ENCODE peak calls at places on chromosome 4, in five cellular contexts. U, T, C, F and D are unnamed samples.

GRCh38 chr4:22514001-22514400 is 1.9 kb downstream of the ADGRA3 start:
- DNase-seq in F (no peak), T (no peak), U (no peak), C (no peak), D (no peak)

GRCh38 chr4:108783666-108784463 is 21.0 kb upstream of the ETNPPL start:
- DNase-seq in F (no peak), T (no peak), C (no peak), U (no peak), D (no peak)

GRCh38 chr4:121829511-121829910 is 5.8 kb upstream of the CCNA2 start:
- DNase-seq in U (no peak), F (no peak), T (no peak), C (no peak), D (no peak)

GRCh38 chr4:3108211-3108610 is 33.7 kb downstream of the HTT start:
- DNase-seq in T (no peak), U (no peak), C (no peak), F (no peak), D (no peak)

GRCh38 chr4:128565565-128566186 is 243.8 kb upstream of the JADE1 start:
- DNase-seq in F (peak; percentile 70), T (peak; percentile 83), C (no peak), U (peak; percentile 51), D (no peak)

GRCh38 chr4:1309261-1310010 is 19.7 kb downstream of the MAEA start:
- DNase-seq in T (peak; percentile 99), U (peak; percentile 32), C (peak; percentile 55), F (peak; percentile 96), D (no peak)

GRCh38 chr4:70778888-70779422 is 57.2 kb downstream of the RUFY3 start:
- DNase-seq in U (no peak), F (no peak), C (no peak), T (no peak), D (no peak)

GRCh38 chr4:113278324-113278934 is 229.0 kb downstream of the ANK2 start:
- DNase-seq in U (peak; percentile 44), C (no peak), T (peak; percentile 80), F (peak; percentile 80), D (peak; percentile 20)

GRCh38 chr4:167424338-167425256 is 190.3 kb upstream of the SPOCK3 start:
- DNase-seq in T (no peak), F (no peak), C (no peak), U (no peak), D (no peak)

GRCh38 chr4:184614509-184614908 is 34.7 kb downstream of the CASP3 start:
- DNase-seq in T (no peak), C (no peak), F (no peak), U (no peak), D (no peak)

GRCh38 chr4:154082760-154083530 is 294.1 kb upstream of the SFRP2 start:
- DNase-seq in T (peak; percentile 80), U (no peak), C (no peak), F (peak; percentile 20), D (no peak)

GRCh38 chr4:78768447-78769177 is 7.5 kb upstream of the BMP2K start:
- DNase-seq in T (no peak), F (no peak), U (no peak), C (no peak), D (no peak)

GRCh38 chr4:10054571-10055041 is 33.3 kb upstream of the SLC2A9 start:
- DNase-seq in F (no peak), U (no peak), T (no peak), C (no peak), D (no peak)

GRCh38 chr4:132227349-132228165 is 921.5 kb upstream of the PCDH10 start:
- DNase-seq in F (peak; percentile 55), T (peak; percentile 82), U (no peak), C (no peak), D (no peak)

GRCh38 chr4:165844151-165844550 is 28.9 kb upstream of the TLL1 start:
- DNase-seq in U (no peak), C (no peak), T (no peak), F (peak; percentile 11), D (no peak)

GRCh38 chr4:47031713-47032404 is 492 bp downstream of the GABRB1 start:
- DNase-seq in F (no peak), U (peak; percentile 29), T (no peak), C (no peak), D (no peak)

GRCh38 chr4:211033-211511 is 86.8 kb downstream of the ZNF718 start:
- DNase-seq in U (no peak), T (no peak), C (no peak), F (no peak), D (no peak)
- H3K9me3 ChIP-seq in U (no peaks in the 10 kb centered on the region), T (peaks cover 19% of the 10 kb centered on the region), C (peaks cover 6% of the 10 kb centered on the region), F (no peaks in the 10 kb centered on the region), D (peaks cover 62% of the 10 kb centered on the region)

DNA sequence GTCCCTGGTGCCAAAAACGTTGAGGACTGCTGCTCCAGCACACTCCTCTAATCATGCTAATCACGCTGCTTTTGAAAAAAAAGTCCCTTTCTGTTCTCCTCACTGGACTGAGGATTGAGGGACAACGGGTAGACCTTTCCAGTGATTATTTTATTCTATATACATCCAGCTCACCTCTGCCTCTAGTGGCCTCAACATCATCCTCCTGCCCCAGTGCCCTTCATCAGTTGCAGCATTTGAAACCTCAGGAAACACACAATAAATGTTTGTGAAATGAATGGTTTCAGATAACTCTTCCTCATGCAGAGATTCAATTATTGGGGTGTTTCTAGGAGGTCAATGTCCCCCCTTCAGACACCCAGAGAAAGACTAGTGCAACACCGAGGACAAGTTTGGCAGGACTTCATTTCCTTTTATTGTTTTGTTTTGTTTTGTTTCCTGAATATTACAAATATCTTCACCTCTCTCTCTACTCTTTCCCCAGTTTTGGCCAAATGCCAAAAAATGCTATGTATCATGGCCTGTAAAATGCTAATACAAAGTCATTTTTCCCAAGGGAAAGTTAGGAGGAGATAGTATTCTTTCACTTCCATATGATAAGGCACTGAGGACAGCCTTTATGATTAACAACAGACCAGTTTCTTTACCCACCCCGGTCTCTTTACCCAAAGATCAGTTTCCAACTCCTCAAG is 460.1 kb upstream of the SLIT2 start:
- DNase-seq in F (no peak), T (no peak), C (no peak), U (no peak), D (no peak)
- H3K9me3 ChIP-seq in F (no peaks in the 10 kb centered on the region), T (no peaks in the 10 kb centered on the region), C (no peaks in the 10 kb centered on the region), U (no peaks in the 10 kb centered on the region), D (no peaks in the 10 kb centered on the region)

DNA sequence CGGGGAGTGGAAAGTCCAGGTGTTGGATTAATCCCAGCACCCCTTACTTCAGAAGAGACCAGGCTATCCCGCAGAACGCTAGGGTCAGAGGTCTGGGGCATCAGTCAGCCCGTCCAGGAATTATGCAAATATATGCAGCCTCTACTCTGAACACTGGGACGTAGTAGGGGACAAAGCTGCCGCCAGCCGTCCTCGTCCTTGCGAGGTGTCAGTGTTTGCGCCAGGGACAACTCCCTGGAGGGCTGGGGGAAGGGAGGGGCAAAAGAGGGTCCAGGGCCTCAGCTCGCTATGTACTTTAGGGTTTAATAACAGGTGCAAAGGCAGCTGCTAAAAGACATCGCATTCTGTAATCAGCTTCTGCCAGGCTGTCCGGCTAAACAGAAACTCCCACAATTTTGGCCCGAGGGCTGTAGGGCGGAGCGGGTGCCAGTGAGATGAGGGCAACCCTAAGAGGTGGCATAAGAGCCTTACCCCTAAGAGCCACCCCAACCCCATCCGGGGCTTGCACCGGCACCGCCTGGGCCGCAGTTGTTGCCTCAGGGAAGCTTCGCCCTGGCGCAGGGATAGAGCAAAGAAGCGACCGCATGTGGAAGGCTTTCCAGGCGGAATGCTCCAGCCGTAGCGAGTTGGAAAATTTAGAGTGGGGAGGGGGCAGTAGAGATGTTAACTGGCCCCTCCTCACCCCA is 8.4 kb downstream of the HAND2 start:
- DNase-seq in F (peak; percentile 83), T (no peak), U (no peak), C (no peak), D (no peak)
- H3K9me3 ChIP-seq in F (no peaks in the 10 kb centered on the region), T (no peaks in the 10 kb centered on the region), U (no peaks in the 10 kb centered on the region), C (no peaks in the 10 kb centered on the region), D (peaks cover 14% of the 10 kb centered on the region)

DNA sequence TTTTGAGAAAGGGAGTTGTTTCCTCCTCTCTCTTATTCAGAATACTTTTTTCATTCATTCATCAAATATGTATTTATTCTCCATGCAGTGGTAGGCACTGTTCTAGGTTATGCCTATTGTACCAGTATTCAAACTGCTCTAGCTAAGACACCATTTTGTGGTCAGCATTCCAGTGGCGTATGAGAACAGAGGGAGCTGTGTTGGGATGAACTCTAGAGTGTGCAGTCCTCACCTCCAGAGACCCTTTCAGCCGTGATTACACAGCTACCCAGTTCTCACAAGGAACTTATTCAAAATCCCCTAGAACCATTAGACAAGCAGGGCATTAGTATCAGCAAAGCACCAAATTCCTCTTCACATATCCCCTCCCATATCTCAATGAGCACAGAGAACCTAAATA is 4.2 kb downstream of the TLR1 start:
- DNase-seq in C (no peak), U (no peak), F (no peak), T (no peak), D (no peak)
- H3K9me3 ChIP-seq in C (peaks cover 4% of the 10 kb centered on the region), U (no peaks in the 10 kb centered on the region), F (no peaks in the 10 kb centered on the region), T (peaks cover 12% of the 10 kb centered on the region), D (peaks cover 76% of the 10 kb centered on the region)

DNA sequence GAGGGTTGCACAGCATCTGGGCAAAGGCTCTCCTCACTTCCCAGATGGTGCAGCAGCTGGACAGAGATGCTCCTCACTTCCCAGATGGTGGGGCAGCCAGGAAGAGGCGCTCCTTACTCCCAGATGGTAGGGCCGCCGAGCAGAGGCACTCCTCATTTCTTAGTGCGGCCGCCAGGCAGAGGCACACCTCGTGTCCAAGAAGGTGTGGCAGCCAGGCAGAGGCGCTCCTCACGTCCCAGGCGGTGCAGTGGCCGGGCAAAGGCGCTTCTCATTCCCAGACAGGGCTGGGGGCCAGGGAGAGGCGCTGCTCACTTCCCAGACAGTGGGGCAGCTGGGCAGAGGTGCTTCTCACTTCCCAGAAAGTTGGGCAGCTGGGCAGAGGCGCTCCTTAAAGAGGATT is 48.8 kb downstream of the ZNF732 start:
- DNase-seq in U (no peak), C (no peak), T (no peak), F (no peak), D (no peak)
- H3K9me3 ChIP-seq in U (peaks cover 4% of the 10 kb centered on the region), C (peaks cover 22% of the 10 kb centered on the region), T (peaks cover 66% of the 10 kb centered on the region), F (peaks cover 3% of the 10 kb centered on the region), D (peaks cover 84% of the 10 kb centered on the region)

GRCh38 chr4:106096454-106096853 is 201.2 kb downstream of the NPNT start:
- DNase-seq in F (no peak), U (no peak), T (no peak), C (no peak), D (no peak)

GRCh38 chr4:106092361-106093040 is 197.2 kb downstream of the NPNT start:
- DNase-seq in T (no peak), F (no peak), U (no peak), C (no peak), D (no peak)

GRCh38 chr4:106095408-106095807 is 200.1 kb downstream of the NPNT start:
- DNase-seq in C (no peak), T (no peak), U (no peak), F (no peak), D (no peak)

DNA sequence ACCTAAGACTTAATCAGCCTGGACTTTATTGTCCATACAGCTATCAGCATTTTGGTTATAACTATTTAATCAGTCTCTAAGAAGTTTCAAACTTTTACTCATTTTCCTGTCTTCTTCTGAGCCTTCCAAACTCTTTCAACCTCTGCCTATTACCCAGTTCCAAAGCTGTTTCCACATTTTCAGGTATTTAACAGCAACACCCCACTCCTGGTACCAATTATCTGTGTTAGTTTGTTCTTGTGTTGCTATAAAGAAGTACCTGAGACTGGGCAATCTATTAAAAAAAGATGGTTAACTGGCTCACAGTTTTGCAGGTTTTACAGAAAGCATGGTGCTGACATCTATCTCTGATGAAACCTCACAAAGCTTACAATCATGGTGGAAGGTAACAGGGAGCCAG is 195.6 kb downstream of the NPNT start:
- DNase-seq in T (no peak), C (no peak), F (no peak), U (no peak), D (no peak)
- H3K9me3 ChIP-seq in T (peaks cover 11% of the 10 kb centered on the region), C (peaks cover 7% of the 10 kb centered on the region), F (no peaks in the 10 kb centered on the region), U (no peaks in the 10 kb centered on the region), D (peaks cover 24% of the 10 kb centered on the region)